ENCODE peak calls at places on chromosomes 3 and 15, in four cellular contexts. H, M, V and E are unnamed samples.

GRCh38 chr3:184308744-184309143 is 5.7 kb upstream of the EIF4G1 start:
- DNase-seq in V (no peak), H (no peak), M (no peak), E (no peak)

GRCh38 chr3:123739146-123739545 is 145.0 kb downstream of the MYLK start:
- DNase-seq in M (no peak), V (no peak), H (no peak), E (no peak)

GRCh38 chr15:98692213-98692612 is 43.9 kb downstream of the IGF1R start:
- DNase-seq in M (no peak), H (no peak), V (no peak), E (no peak)

GRCh38 chr15:100934735-100935134 is 15.6 kb downstream of the LRRK1 start:
- DNase-seq in H (no peak), M (no peak), V (no peak), E (no peak)

GRCh38 chr3:42802876-42803799 is 1.2 kb downstream of the HIGD1A start:
- DNase-seq in M (no peak), H (no peak), V (no peak), E (no peak)

GRCh38 chr15:66066439-66066838 is 187.1 kb downstream of the MEGF11 start:
- DNase-seq in H (no peak), V (no peak), M (no peak), E (no peak)

GRCh38 chr15:31091531-31091930 is 10.0 kb downstream of the TRPM1 start:
- DNase-seq in H (no peak), M (no peak), V (no peak), E (no peak)

GRCh38 chr3:124599779-124600693 is 130.2 kb upstream of the UMPS start:
- DNase-seq in H (no peak), M (no peak), V (no peak), E (no peak)

GRCh38 chr3:160020057-160020711 is 31.5 kb downstream of the IL12A start:
- DNase-seq in M (no peak), V (no peak), H (no peak), E (no peak)

GRCh38 chr15:65580287-65580686 is 30.6 kb downstream of the INTS14 start:
- DNase-seq in V (no peak), M (no peak), H (no peak), E (no peak)

GRCh38 chr3:168159473-168159872 is 63.7 kb upstream of the GOLIM4 start:
- DNase-seq in V (no peak), M (no peak), H (no peak), E (no peak)

GRCh38 chr3:58173670-58174472 is 36.9 kb downstream of the DNASE1L3 start:
- DNase-seq in M (no peak), H (no peak), V (no peak), E (no peak)

GRCh38 chr3:116423945-116424344 is 21.3 kb downstream of the LSAMP start:
- DNase-seq in V (no peak), H (no peak), M (no peak), E (no peak)

GRCh38 chr3:191399918-191400317 is 61.0 kb upstream of the PYDC2 start:
- DNase-seq in V (no peak), M (no peak), H (no peak), E (no peak)